ENCODE peak calls at places on chromosomes 16 and 17, in four cellular contexts. One of them, this sample, is unnamed.

GRCh38 chr17:57051886-57052342 is 33.1 kb upstream of the AKAP1 start:
- DNase-seq in activated T-cell treated with anti-CD3 and anti-CD28 coated beads for 1 hour: no peak
- DNase-seq in GM23248: no peak
- DNase-seq in A673: no peak
- DNase-seq in this sample: no peak

GRCh38 chr16:1108299-1109252 is 12.5 kb upstream of the C1QTNF8 start:
- DNase-seq in A673: no peak
- DNase-seq in activated T-cell treated with anti-CD3 and anti-CD28 coated beads for 1 hour: no peak
- DNase-seq in GM23248: peak; percentile 59
- DNase-seq in this sample: no peak

GRCh38 chr16:87789437-87790277 is 23.9 kb upstream of the KLHDC4 start:
- DNase-seq in A673: no peak
- DNase-seq in GM23248: peak; percentile 91
- DNase-seq in activated T-cell treated with anti-CD3 and anti-CD28 coated beads for 1 hour: no peak
- DNase-seq in this sample: no peak

GRCh38 chr16:3012828-3013420 is at the start of gene CLDN9:
- DNase-seq in activated T-cell treated with anti-CD3 and anti-CD28 coated beads for 1 hour: no peak
- DNase-seq in A673: no peak
- DNase-seq in GM23248: peak; percentile 58
- DNase-seq in this sample: no peak

GRCh38 chr17:65797809-65798208 is 236.4 kb upstream of the AXIN2 start:
- DNase-seq in activated T-cell treated with anti-CD3 and anti-CD28 coated beads for 1 hour: peak; percentile 13
- DNase-seq in A673: peak; percentile 48
- DNase-seq in GM23248: peak; percentile 23
- DNase-seq in this sample: peak; percentile 6

GRCh38 chr16:67244387-67245188 is 2.7 kb downstream of the FHOD1 start:
- DNase-seq in activated T-cell treated with anti-CD3 and anti-CD28 coated beads for 1 hour: peak; percentile 61
- DNase-seq in A673: peak; percentile 95
- DNase-seq in GM23248: peak; percentile 98
- DNase-seq in this sample: peak; percentile 72

GRCh38 chr16:47008612-47009011 is 35.1 kb upstream of the DNAJA2 start:
- DNase-seq in A673: no peak
- DNase-seq in GM23248: no peak
- DNase-seq in activated T-cell treated with anti-CD3 and anti-CD28 coated beads for 1 hour: no peak
- DNase-seq in this sample: no peak

GRCh38 chr16:81491522-81492188 is 47.0 kb downstream of the CMIP start:
- DNase-seq in GM23248: peak; percentile 82
- DNase-seq in A673: peak; percentile 19
- DNase-seq in activated T-cell treated with anti-CD3 and anti-CD28 coated beads for 1 hour: no peak
- DNase-seq in this sample: no peak

GRCh38 chr17:77445030-77445907 is 304.5 kb downstream of the SEC14L1 start:
- DNase-seq in GM23248: peak; percentile 80
- DNase-seq in activated T-cell treated with anti-CD3 and anti-CD28 coated beads for 1 hour: peak; percentile 65
- DNase-seq in A673: no peak
- DNase-seq in this sample: peak; percentile 91